ENCODE peak calls at places on chromosomes 4 and X, in five cellular contexts. One of them, this sample, is unnamed.

GRCh38 chrX:35919536-35920309 is at the start of gene CFAP47:
- DNase-seq in HCT116: no peak
- DNase-seq in K562: no peak
- DNase-seq in HepG2: no peak
- DNase-seq in H1: peak; percentile 50
- DNase-seq in this sample: no peak

GRCh38 chrX:73563740-73564073 is 710 bp downstream of the CHIC1 start:
- DNase-seq in H1: no peak
- DNase-seq in HepG2: no peak
- DNase-seq in K562: no peak
- DNase-seq in HCT116: no peak
- DNase-seq in this sample: peak; percentile 11

GRCh38 chrX:48530736-48531135 is 8.8 kb upstream of the TBC1D25 start:
- DNase-seq in H1: no peak
- DNase-seq in HepG2: no peak
- DNase-seq in K562: no peak
- DNase-seq in HCT116: no peak
- DNase-seq in this sample: no peak

GRCh38 chr4:121728066-121728465 is 31.3 kb upstream of the ANXA5 start:
- DNase-seq in HCT116: no peak
- DNase-seq in H1: no peak
- DNase-seq in HepG2: peak; percentile 7
- DNase-seq in K562: no peak
- DNase-seq in this sample: no peak

GRCh38 chr4:85825937-85826678 is 351.2 kb downstream of the ARHGAP24 start:
- DNase-seq in K562: no peak
- DNase-seq in HCT116: no peak
- DNase-seq in H1: peak; percentile 56
- DNase-seq in HepG2: peak; percentile 35
- DNase-seq in this sample: no peak

GRCh38 chr4:98574816-98575215 is 83.6 kb downstream of the TSPAN5 start:
- DNase-seq in H1: no peak
- DNase-seq in HCT116: no peak
- DNase-seq in HepG2: no peak
- DNase-seq in K562: no peak
- DNase-seq in this sample: no peak

GRCh38 chr4:126906466-126906865 is 726.3 kb upstream of the INTU start:
- DNase-seq in H1: no peak
- DNase-seq in K562: no peak
- DNase-seq in HepG2: no peak
- DNase-seq in HCT116: no peak
- DNase-seq in this sample: no peak

GRCh38 chr4:87734936-87735335 is 64.4 kb upstream of the IBSP start:
- DNase-seq in H1: no peak
- DNase-seq in HCT116: no peak
- DNase-seq in HepG2: no peak
- DNase-seq in K562: no peak
- DNase-seq in this sample: no peak

GRCh38 chr4:5751073-5751917 is 40.3 kb downstream of the EVC start:
- DNase-seq in HCT116: no peak
- DNase-seq in HepG2: no peak
- DNase-seq in H1: no peak
- DNase-seq in K562: no peak
- DNase-seq in this sample: no peak

GRCh38 chrX:102950908-102951866 is 14.1 kb downstream of the RAB40AL start:
- DNase-seq in K562: peak; percentile 30
- DNase-seq in HCT116: peak; percentile 23
- DNase-seq in HepG2: peak; percentile 27
- DNase-seq in H1: peak; percentile 83
- DNase-seq in this sample: no peak

GRCh38 chrX:78456909-78457308 is 129.5 kb upstream of the CYSLTR1 start:
- DNase-seq in HCT116: no peak
- DNase-seq in H1: no peak
- DNase-seq in HepG2: no peak
- DNase-seq in K562: no peak
- DNase-seq in this sample: no peak

GRCh38 chrX:151153086-151153485 is 23.3 kb upstream of the GPR50 start:
- DNase-seq in H1: peak; percentile 46
- DNase-seq in K562: peak; percentile 8
- DNase-seq in HepG2: peak; percentile 0
- DNase-seq in HCT116: no peak
- DNase-seq in this sample: no peak

GRCh38 chr4:37759833-37760232 is 66.7 kb upstream of the PGM2 start:
- DNase-seq in K562: no peak
- DNase-seq in H1: no peak
- DNase-seq in HCT116: no peak
- DNase-seq in HepG2: no peak
- DNase-seq in this sample: no peak

GRCh38 chr4:156291317-156291716 is 337.7 kb upstream of the CTSO start:
- DNase-seq in HepG2: no peak
- DNase-seq in HCT116: no peak
- DNase-seq in H1: no peak
- DNase-seq in K562: no peak
- DNase-seq in this sample: no peak

GRCh38 chrX:66638591-66639500 is at the start of gene EDA2R:
- DNase-seq in HepG2: peak; percentile 85
- DNase-seq in K562: no peak
- DNase-seq in H1: peak; percentile 47
- DNase-seq in HCT116: no peak
- DNase-seq in this sample: peak; percentile 60

GRCh38 chr4:128835498-128836222 is 26.2 kb downstream of the JADE1 start:
- DNase-seq in K562: no peak
- DNase-seq in HCT116: no peak
- DNase-seq in H1: no peak
- DNase-seq in HepG2: no peak
- DNase-seq in this sample: no peak

GRCh38 chr4:141180991-141181760 is 39.5 kb upstream of the ZNF330 start:
- DNase-seq in HepG2: no peak
- DNase-seq in HCT116: no peak
- DNase-seq in H1: no peak
- DNase-seq in K562: no peak
- DNase-seq in this sample: no peak

GRCh38 chr4:54593795-54594194 is 64.0 kb upstream of the KIT start:
- DNase-seq in K562: no peak
- DNase-seq in HepG2: no peak
- DNase-seq in H1: no peak
- DNase-seq in HCT116: no peak
- DNase-seq in this sample: no peak

GRCh38 chrX:23334871-23335599 is 386 bp downstream of the PTCHD1 start:
- DNase-seq in HCT116: no peak
- DNase-seq in K562: no peak
- DNase-seq in HepG2: no peak
- DNase-seq in H1: peak; percentile 48
- DNase-seq in this sample: no peak

GRCh38 chrX:125202486-125203378 is 116.9 kb upstream of the TEX13C start:
- DNase-seq in HCT116: no peak
- DNase-seq in K562: no peak
- DNase-seq in H1: peak; percentile 48
- DNase-seq in HepG2: no peak
- DNase-seq in this sample: no peak

DNA sequence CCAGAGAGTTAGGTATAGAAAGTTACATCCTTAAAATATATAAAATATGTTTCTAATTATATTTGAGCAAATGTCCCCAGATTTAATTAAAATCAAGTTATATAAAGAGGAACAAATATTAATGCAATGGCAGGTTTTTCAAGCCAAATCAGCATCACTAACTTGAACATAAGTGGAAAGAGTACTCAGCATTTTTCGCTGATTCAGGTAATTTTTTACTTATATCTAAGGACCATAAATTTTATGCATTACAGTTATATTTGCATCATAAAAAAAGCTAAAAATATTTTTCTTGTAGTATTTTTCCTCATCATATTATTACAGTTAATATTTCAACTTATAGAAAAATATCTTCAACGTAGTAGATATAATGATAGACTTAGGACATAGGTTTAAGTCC is 1047.4 kb downstream of the FAM133A start:
- DNase-seq in HCT116: no peak
- DNase-seq in H1: no peak
- DNase-seq in K562: no peak
- DNase-seq in HepG2: no peak
- DNase-seq in this sample: no peak
- TF ChIP-seq SRF in HCT116: no peak
- TF ChIP-seq SRF in H1: no peak
- TF ChIP-seq SRF in K562: no peak
- TF ChIP-seq SRF in HepG2: no peak
- TF ChIP-seq SRF in this sample: no peak

DNA sequence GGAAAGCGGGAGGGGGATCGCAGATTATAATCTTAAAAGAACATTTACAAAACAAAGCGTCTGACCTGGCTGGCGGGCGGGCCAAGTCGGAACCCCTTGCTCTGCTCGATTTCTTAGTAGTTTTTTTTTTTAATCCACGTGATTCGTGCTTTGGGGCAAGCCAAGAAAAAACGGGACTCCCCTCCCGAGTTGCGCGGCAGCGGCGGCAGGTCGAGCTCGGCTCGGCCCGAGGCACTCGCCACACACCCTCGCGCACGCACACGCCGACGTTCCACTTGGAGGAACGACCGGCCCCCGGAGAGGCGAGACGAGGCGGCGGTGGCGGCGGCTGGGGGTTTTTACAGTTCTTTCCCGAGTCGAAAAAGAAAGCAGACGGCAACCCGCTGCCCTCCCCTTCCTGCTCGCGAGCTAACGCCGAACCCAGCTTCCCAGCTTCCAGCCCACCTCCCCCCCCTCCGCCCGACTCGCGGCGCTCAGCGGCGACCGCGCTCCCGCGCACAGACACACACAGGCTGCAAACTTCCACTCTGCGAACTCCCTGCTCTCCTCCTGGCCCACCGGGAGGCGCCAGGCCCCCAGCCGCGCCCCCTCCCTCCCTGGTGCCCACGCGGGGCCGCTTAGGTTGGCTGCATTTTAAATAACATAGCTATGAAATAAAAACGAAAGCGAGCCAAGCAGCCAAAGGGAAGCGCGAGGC is 1.2 kb downstream of the BCOR start:
- DNase-seq in H1: no peak
- DNase-seq in K562: no peak
- DNase-seq in HCT116: no peak
- DNase-seq in HepG2: no peak
- DNase-seq in this sample: no peak
- TF ChIP-seq SRF in H1: no peak
- TF ChIP-seq SRF in K562: no peak
- TF ChIP-seq SRF in HCT116: no peak
- TF ChIP-seq SRF in HepG2: no peak
- TF ChIP-seq SRF in this sample: no peak

GRCh38 chrX:31593353-31593752 is 521.5 kb upstream of the FTHL17 start:
- DNase-seq in H1: no peak
- DNase-seq in HCT116: no peak
- DNase-seq in K562: no peak
- DNase-seq in HepG2: no peak
- DNase-seq in this sample: no peak

GRCh38 chrX:31588355-31588754 is 516.5 kb upstream of the FTHL17 start:
- DNase-seq in HCT116: no peak
- DNase-seq in H1: no peak
- DNase-seq in HepG2: no peak
- DNase-seq in K562: no peak
- DNase-seq in this sample: no peak

GRCh38 chrX:31591355-31591754 is 519.5 kb upstream of the FTHL17 start:
- DNase-seq in HCT116: no peak
- DNase-seq in K562: no peak
- DNase-seq in HepG2: no peak
- DNase-seq in H1: no peak
- DNase-seq in this sample: no peak

GRCh38 chrX:31589503-31589902 is 517.7 kb upstream of the FTHL17 start:
- DNase-seq in HepG2: no peak
- DNase-seq in H1: no peak
- DNase-seq in HCT116: no peak
- DNase-seq in K562: no peak
- DNase-seq in this sample: no peak

DNA sequence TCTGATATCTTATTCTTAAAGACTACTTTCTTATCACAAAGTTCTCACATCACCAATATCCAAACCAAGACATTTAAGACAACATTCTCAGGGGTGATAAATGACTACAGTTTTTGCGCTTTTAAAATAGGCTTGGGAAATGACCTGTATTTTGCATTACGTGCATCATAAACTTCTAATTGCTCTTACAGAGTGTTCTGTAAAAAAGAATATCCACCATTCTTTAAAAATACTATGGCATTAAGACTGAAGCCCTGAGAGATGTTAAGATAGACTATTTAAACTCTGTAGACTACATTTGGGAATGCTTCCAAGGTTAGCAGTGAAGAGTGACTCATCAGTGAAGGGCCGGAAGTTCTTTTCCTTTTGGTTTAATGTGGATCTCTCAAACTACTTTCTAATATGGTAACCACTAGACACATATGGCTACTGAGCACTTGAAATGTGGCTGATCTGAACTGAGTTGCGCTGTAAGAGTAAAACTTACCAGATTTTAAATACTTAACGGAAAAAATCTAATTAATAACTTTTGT is 518.8 kb upstream of the FTHL17 start:
- DNase-seq in H1: no peak
- DNase-seq in HepG2: peak; percentile 0
- DNase-seq in HCT116: no peak
- DNase-seq in K562: peak; percentile 14
- DNase-seq in this sample: no peak
- TF ChIP-seq SRF in H1: no peak
- TF ChIP-seq SRF in HepG2: no peak
- TF ChIP-seq SRF in HCT116: no peak
- TF ChIP-seq SRF in K562: no peak
- TF ChIP-seq SRF in this sample: no peak

DNA sequence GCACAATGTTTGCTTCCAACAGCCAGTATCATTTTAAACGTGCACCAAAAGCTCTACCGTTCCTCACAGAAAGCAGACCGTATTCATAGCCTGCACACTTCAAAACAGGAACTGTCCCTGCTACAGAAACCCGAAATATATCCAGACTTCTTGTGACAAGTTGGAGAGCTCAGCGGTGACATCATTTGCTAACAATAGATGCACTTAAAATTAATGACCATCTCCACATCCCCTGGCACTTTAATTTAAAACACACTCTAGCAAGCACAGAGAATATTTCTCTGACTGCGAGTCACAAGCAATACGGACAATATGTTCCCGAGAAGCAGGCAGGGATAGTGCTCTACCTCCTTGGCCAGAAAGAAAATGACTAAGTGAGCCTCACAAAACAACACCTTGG is 2.5 kb downstream of the NYX start:
- DNase-seq in HCT116: no peak
- DNase-seq in H1: no peak
- DNase-seq in HepG2: no peak
- DNase-seq in K562: no peak
- DNase-seq in this sample: no peak
- TF ChIP-seq SRF in HCT116: no peak
- TF ChIP-seq SRF in H1: no peak
- TF ChIP-seq SRF in HepG2: no peak
- TF ChIP-seq SRF in K562: no peak
- TF ChIP-seq SRF in this sample: no peak

GRCh38 chr4:172578712-172579111 is 589.9 kb upstream of the GALNT7 start:
- DNase-seq in HCT116: no peak
- DNase-seq in HepG2: no peak
- DNase-seq in K562: no peak
- DNase-seq in H1: no peak
- DNase-seq in this sample: no peak
- TF ChIP-seq SRF in HCT116: no peak
- TF ChIP-seq SRF in HepG2: no peak
- TF ChIP-seq SRF in K562: no peak
- TF ChIP-seq SRF in H1: no peak
- TF ChIP-seq SRF in this sample: no peak

GRCh38 chr4:154399259-154399974 is 92.2 kb downstream of the DCHS2 start:
- DNase-seq in HCT116: no peak
- DNase-seq in HepG2: peak; percentile 10
- DNase-seq in H1: no peak
- DNase-seq in K562: peak; percentile 31
- DNase-seq in this sample: no peak
- TF ChIP-seq SRF in HCT116: no peak
- TF ChIP-seq SRF in HepG2: no peak
- TF ChIP-seq SRF in H1: no peak
- TF ChIP-seq SRF in K562: no peak
- TF ChIP-seq SRF in this sample: no peak

GRCh38 chr4:1938027-1938426 is 66.8 kb downstream of the NSD2 start:
- DNase-seq in HepG2: no peak
- DNase-seq in K562: no peak
- DNase-seq in H1: no peak
- DNase-seq in HCT116: no peak
- DNase-seq in this sample: no peak
- TF ChIP-seq SRF in HepG2: no peak
- TF ChIP-seq SRF in K562: no peak
- TF ChIP-seq SRF in H1: no peak
- TF ChIP-seq SRF in HCT116: no peak
- TF ChIP-seq SRF in this sample: no peak